ENCODE peak calls at places on chromosomes 2 and 18, in seven cellular contexts. D is left lung, T is tibial nerve, O is heart left ventricle, L is lower lobe of right lung, X is HCT116, J is MM.1S. C is an unnamed sample.

GRCh38 chr2:156399950-156400703 is 36.1 kb upstream of the GPD2 start:
- DNase-seq in D (peak; percentile 76), T (no peak), O (peak; percentile 88), L (peak; percentile 87), X (peak; percentile 68), J (peak; percentile 47), C (peak; percentile 82)

GRCh38 chr2:95099910-95100309 is 21.7 kb downstream of the MRPS5 start:
- DNase-seq in D (no peak), T (no peak), O (no peak), L (no peak), X (no peak), J (no peak), C (no peak)

GRCh38 chr2:26251893-26252292 is 7.2 kb downstream of the HADHB start:
- DNase-seq in D (no peak), T (no peak), O (peak; percentile 66), L (no peak), X (no peak), J (no peak), C (no peak)

GRCh38 chr2:74461187-74462053 is 3.2 kb downstream of the WBP1 start:
- DNase-seq in D (no peak), T (no peak), O (no peak), L (no peak), X (no peak), J (no peak), C (no peak)

GRCh38 chr18:62024983-62025382 is 132.2 kb upstream of the RNF152 start:
- DNase-seq in D (no peak), T (no peak), O (no peak), L (no peak), X (no peak), J (no peak), C (no peak)

GRCh38 chr2:156400704-156401678 is 35.2 kb upstream of the GPD2 start:
- DNase-seq in D (peak; percentile 68), T (peak; percentile 96), O (peak; percentile 78), L (peak; percentile 64), X (peak; percentile 75), J (peak; percentile 85), C (peak; percentile 71)

GRCh38 chr2:179251865-179252264 is 12.8 kb downstream of the SESTD1 start:
- DNase-seq in D (no peak), T (no peak), O (no peak), L (no peak), X (no peak), J (no peak), C (no peak)

GRCh38 chr18:53887447-53887846 is 337.0 kb downstream of the MBD2 start:
- DNase-seq in D (no peak), T (no peak), O (no peak), L (no peak), X (no peak), J (no peak), C (no peak)

GRCh38 chr2:118846667-118847446 is 591 bp downstream of the EN1 start:
- DNase-seq in D (no peak), T (no peak), O (no peak), L (no peak), X (no peak), J (no peak), C (no peak)

GRCh38 chr18:74244554-74244953 is 47.2 kb downstream of the CYB5A start:
- DNase-seq in D (no peak), T (no peak), O (no peak), L (no peak), X (no peak), J (no peak), C (no peak)

GRCh38 chr2:168998609-168999211 is 32.4 kb downstream of the ABCB11 start:
- DNase-seq in D (no peak), T (no peak), O (no peak), L (no peak), X (no peak), J (no peak), C (no peak)

GRCh38 chr2:216339456-216340279 is 32.6 kb downstream of the MARCHF4 start:
- DNase-seq in D (no peak), T (no peak), O (no peak), L (no peak), X (no peak), J (no peak), C (no peak)

GRCh38 chr2:176552456-176553135 is 283.4 kb downstream of the MTX2 start:
- DNase-seq in D (no peak), T (no peak), O (no peak), L (no peak), X (no peak), J (no peak), C (no peak)

GRCh38 chr2:240203842-240204270 is 63.4 kb upstream of the OTOS start:
- DNase-seq in D (no peak), T (no peak), O (peak; percentile 44), L (no peak), X (no peak), J (no peak), C (peak; percentile 55)

GRCh38 chr2:223860809-223861738 is 23.7 kb upstream of the AP1S3 start:
- DNase-seq in D (no peak), T (no peak), O (no peak), L (no peak), X (peak; percentile 82), J (no peak), C (no peak)

GRCh38 chr2:85310330-85310729 is 17.5 kb downstream of the TGOLN2 start:
- DNase-seq in D (no peak), T (no peak), O (no peak), L (no peak), X (no peak), J (peak; percentile 75), C (no peak)

GRCh38 chr2:100959225-100959880 is 42.7 kb upstream of the RPL31 start:
- DNase-seq in D (no peak), T (no peak), O (no peak), L (no peak), X (no peak), J (peak; percentile 75), C (no peak)

GRCh38 chr18:58952303-58952702 is 87.6 kb downstream of the ZNF532 start:
- DNase-seq in D (no peak), T (no peak), O (no peak), L (no peak), X (no peak), J (no peak), C (no peak)

GRCh38 chr18:58954986-58955385 is 90.3 kb downstream of the ZNF532 start:
- DNase-seq in D (no peak), T (no peak), O (no peak), L (no peak), X (no peak), J (no peak), C (no peak)

GRCh38 chr18:58953627-58954026 is 89.0 kb downstream of the ZNF532 start:
- DNase-seq in D (no peak), T (no peak), O (no peak), L (no peak), X (no peak), J (no peak), C (no peak)

GRCh38 chr18:58955738-58956137 is 91.1 kb downstream of the ZNF532 start:
- DNase-seq in D (no peak), T (peak; percentile 54), O (no peak), L (no peak), X (no peak), J (no peak), C (peak; percentile 29)

DNA sequence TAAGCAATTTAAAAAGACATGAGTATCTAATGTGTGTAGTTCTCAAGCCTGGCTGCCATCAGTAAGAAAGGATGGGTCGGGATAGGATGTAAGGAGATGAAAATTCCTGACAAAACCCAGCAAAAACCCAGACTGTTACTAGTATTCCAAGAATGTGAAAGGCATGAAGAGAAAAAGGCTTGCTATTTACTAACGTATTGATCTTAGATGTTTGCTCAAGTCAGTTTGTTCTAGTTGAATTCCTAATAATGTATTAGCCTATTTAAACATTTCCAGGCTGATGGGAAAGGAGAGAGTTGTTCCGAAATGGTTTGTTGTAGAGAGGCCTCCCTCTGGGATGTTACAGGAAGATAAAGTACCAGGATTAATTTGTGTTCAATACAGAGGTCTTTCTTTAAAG is 88.2 kb downstream of the ZNF532 start:
- DNase-seq in D (no peak), T (no peak), O (no peak), L (no peak), X (no peak), J (no peak), C (no peak)
- H3K4me1 ChIP-seq in D (no peaks in the 10 kb centered on the region), T (no peaks in the 10 kb centered on the region), O (peaks cover 4% of the 10 kb centered on the region), L (peaks cover 5% of the 10 kb centered on the region), X (no peaks in the 10 kb centered on the region), J (no peaks in the 10 kb centered on the region), C (peaks cover 3% of the 10 kb centered on the region)

GRCh38 chr2:236717120-236717519 is 147.5 kb downstream of the ACKR3 start:
- DNase-seq in D (no peak), T (no peak), O (no peak), L (no peak), X (no peak), J (no peak), C (no peak)

GRCh38 chr2:236719192-236719635 is 149.6 kb downstream of the ACKR3 start:
- DNase-seq in D (no peak), T (no peak), O (no peak), L (no peak), X (no peak), J (no peak), C (no peak)

GRCh38 chr2:236718207-236718992 is 148.8 kb downstream of the ACKR3 start:
- DNase-seq in D (no peak), T (no peak), O (no peak), L (no peak), X (no peak), J (no peak), C (no peak)

GRCh38 chr2:236715511-236715961 is 145.9 kb downstream of the ACKR3 start:
- DNase-seq in D (no peak), T (peak; percentile 62), O (no peak), L (no peak), X (no peak), J (no peak), C (peak; percentile 79)

DNA sequence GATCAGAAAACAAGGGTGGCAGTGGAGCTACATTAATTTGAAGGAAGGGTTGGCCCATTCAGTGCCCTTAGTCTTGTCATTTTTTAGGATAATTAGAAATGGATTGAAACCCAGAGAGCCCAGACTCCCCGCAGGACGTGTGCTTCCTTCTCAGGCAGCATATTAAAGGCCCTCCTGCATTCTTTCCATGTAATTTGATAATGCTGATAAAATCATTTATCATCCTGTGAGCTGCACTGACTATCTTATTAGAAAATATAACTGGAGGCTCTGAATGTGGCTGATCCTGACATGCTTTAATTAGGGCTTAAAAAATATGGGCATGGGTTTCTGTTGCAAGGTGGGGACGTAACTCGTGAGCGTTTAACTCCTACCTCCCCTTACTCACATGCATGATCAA is 148.1 kb downstream of the ACKR3 start:
- DNase-seq in D (no peak), T (no peak), O (no peak), L (no peak), X (no peak), J (no peak), C (no peak)
- H3K4me3 ChIP-seq in D (no peak overlapping the region), T (no peak overlapping the region), O (no peak overlapping the region), L (no peak overlapping the region), X (no peak overlapping the region), J (no peak overlapping the region), C (no peak overlapping the region)

DNA sequence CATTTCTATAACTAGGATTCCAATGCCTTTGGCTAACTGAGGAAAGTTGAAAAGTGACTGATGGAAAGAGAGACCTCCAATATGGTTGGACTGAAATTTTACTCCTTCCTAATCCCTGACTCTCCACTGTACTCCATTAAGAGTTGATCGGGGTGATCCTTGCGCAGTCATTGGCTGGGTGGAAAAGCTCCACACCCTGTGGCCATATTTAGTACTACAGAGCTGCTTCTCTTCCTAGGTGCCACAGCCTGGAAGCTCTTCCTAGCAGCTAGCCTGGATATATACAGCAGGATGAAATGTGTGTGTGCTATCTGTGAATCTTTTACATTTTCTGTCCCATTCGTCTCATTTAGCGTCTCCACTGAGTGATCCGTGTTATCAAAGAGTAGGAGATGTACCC is 71.2 kb downstream of the MEP1B start:
- DNase-seq in D (no peak), T (no peak), O (no peak), L (no peak), X (no peak), J (no peak), C (no peak)
- TF ChIP-seq CTCF in D (no peak), T (no peak), O (no peak), L (no peak), X (no peak), J (no peak), C (no peak)

GRCh38 chr18:4203525-4203924 is 251.6 kb downstream of the DLGAP1 start:
- DNase-seq in D (no peak), T (no peak), O (no peak), L (no peak), X (no peak), J (no peak), C (no peak)
- H3K4me1 ChIP-seq in D (no peaks in the 10 kb centered on the region), T (no peaks in the 10 kb centered on the region), O (no peaks in the 10 kb centered on the region), L (no peaks in the 10 kb centered on the region), X (no peaks in the 10 kb centered on the region), J (no peaks in the 10 kb centered on the region), C (no peaks in the 10 kb centered on the region)